ENCODE peak calls at places on chromosomes 4 and X, in nine cellular contexts. A, Y, H, C, W, D, K, L and V are unnamed samples.

GRCh38 chr4:30839583-30840520 is 119.7 kb downstream of the PCDH7 start:
- DNase-seq in A (no peak), Y (no peak), H (no peak), C (no peak), W (no peak), D (no peak), K (no peak), L (peak; percentile 29), V (no peak)

GRCh38 chrX:139734996-139735395 is 27.0 kb upstream of the MCF2 start:
- DNase-seq in A (no peak), Y (no peak), H (no peak), C (no peak), W (no peak), D (no peak), K (no peak), L (no peak), V (no peak)

GRCh38 chr4:122854860-122855259 is 28.2 kb downstream of the FGF2 start:
- DNase-seq in A (no peak), Y (no peak), H (no peak), C (no peak), W (no peak), D (no peak), K (no peak), L (no peak), V (no peak)

GRCh38 chr4:115850799-115851509 is 737.5 kb upstream of the NDST4 start:
- DNase-seq in A (no peak), Y (no peak), H (no peak), C (no peak), W (no peak), D (no peak), K (no peak), L (no peak), V (no peak)

GRCh38 chrX:20743054-20743453 is 476.3 kb upstream of the RPS6KA3 start:
- DNase-seq in A (no peak), Y (no peak), H (no peak), C (no peak), W (no peak), D (no peak), K (no peak), L (no peak), V (no peak)

GRCh38 chr4:174047363-174047762 is 236.1 kb downstream of the FBXO8 start:
- DNase-seq in A (no peak), Y (no peak), H (no peak), C (no peak), W (no peak), D (no peak), K (no peak), L (no peak), V (no peak)

GRCh38 chrX:134753185-134754008 is 95.1 kb upstream of the PLAC1 start:
- DNase-seq in A (no peak), Y (no peak), H (no peak), C (peak; percentile 59), W (no peak), D (no peak), K (no peak), L (no peak), V (no peak)

GRCh38 chrX:110242371-110242770 is 75.5 kb downstream of the AMMECR1 start:
- DNase-seq in A (no peak), Y (no peak), H (no peak), C (no peak), W (no peak), D (no peak), K (no peak), L (no peak), V (no peak)

GRCh38 chrX:56564182-56564885 is 907 bp downstream of the UBQLN2 start:
- DNase-seq in A (peak; percentile 19), Y (no peak), H (no peak), C (peak; percentile 60), W (peak; percentile 50), D (no peak), K (peak; percentile 11), L (peak; percentile 13), V (peak; percentile 52)

GRCh38 chrX:10190367-10190766 is 33.6 kb downstream of the CLCN4 start:
- DNase-seq in A (no peak), Y (peak; percentile 52), H (no peak), C (peak; percentile 76), W (no peak), D (no peak), K (peak; percentile 27), L (peak; percentile 61), V (no peak)

GRCh38 chr4:6200922-6201362 is 593 bp upstream of the JAKMIP1 start:
- DNase-seq in A (no peak), Y (no peak), H (peak; percentile 20), C (no peak), W (no peak), D (no peak), K (no peak), L (peak; percentile 38), V (peak; percentile 80)

GRCh38 chrX:2410279-2411020 is 90.3 kb downstream of the DHRSX start:
- DNase-seq in A (no peak), Y (no peak), H (no peak), C (no peak), W (no peak), D (no peak), K (peak; percentile 54), L (peak; percentile 78), V (no peak)

GRCh38 chr4:165326831-165327210 is 648 bp upstream of the MSMO1 start:
- DNase-seq in A (no peak), Y (peak; percentile 42), H (no peak), C (peak; percentile 55), W (no peak), D (peak; percentile 73), K (peak; percentile 30), L (peak; percentile 67), V (no peak)

GRCh38 chrX:84729809-84730208 is 227.6 kb upstream of the HDX start:
- DNase-seq in A (peak; percentile 4), Y (no peak), H (peak; percentile 63), C (peak; percentile 52), W (no peak), D (peak; percentile 42), K (no peak), L (peak; percentile 54), V (peak; percentile 26)

GRCh38 chr4:139568206-139568969 is 12.4 kb upstream of the SETD7 start:
- DNase-seq in A (no peak), Y (no peak), H (no peak), C (no peak), W (no peak), D (peak; percentile 50), K (no peak), L (no peak), V (no peak)

GRCh38 chrX:118571829-118572228 is 76.2 kb downstream of the DOCK11 start:
- DNase-seq in A (no peak), Y (no peak), H (no peak), C (peak; percentile 5), W (no peak), D (no peak), K (no peak), L (peak; percentile 26), V (no peak)

GRCh38 chrX:103356897-103357296 is 591 bp downstream of the TCEAL9 start:
- DNase-seq in A (no peak), Y (peak; percentile 42), H (no peak), C (peak; percentile 45), W (no peak), D (no peak), K (peak; percentile 37), L (peak; percentile 43), V (no peak)

GRCh38 chr4:1859389-1859753 is 3.4 kb upstream of the LETM1 start:
- DNase-seq in A (no peak), Y (no peak), H (no peak), C (no peak), W (no peak), D (no peak), K (no peak), L (peak; percentile 3), V (peak; percentile 15)
- H3K4me1 ChIP-seq in A (peaks cover 35% of the 10 kb centered on the region), Y (no peaks in the 10 kb centered on the region), H (peaks cover 23% of the 10 kb centered on the region), C (peaks cover 6% of the 10 kb centered on the region), W (peaks cover 12% of the 10 kb centered on the region), D (no peaks in the 10 kb centered on the region), K (peaks cover 28% of the 10 kb centered on the region), L (peaks cover 41% of the 10 kb centered on the region), V (peaks cover 20% of the 10 kb centered on the region)

DNA sequence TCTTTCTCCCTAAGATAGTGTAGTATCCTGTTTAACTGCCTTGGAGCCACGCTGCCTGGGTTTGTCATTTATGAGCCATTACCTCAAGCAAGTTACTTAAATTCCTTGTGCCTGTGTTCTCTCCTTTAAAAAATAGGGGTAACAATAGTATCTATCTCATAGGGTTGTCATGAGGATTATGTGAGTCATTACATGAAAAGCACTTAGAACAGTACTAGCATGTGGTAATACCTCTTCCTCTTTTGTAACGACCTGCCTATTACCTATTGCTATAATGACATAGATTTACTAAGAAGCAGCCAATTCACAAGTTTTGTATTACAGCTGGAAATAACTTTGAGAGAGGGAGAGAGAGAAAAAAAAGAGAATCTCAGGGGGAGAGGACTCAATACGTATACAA is 834.7 kb downstream of the RAPGEF2 start:
- DNase-seq in A (no peak), Y (no peak), H (no peak), C (no peak), W (no peak), D (no peak), K (no peak), L (no peak), V (no peak)
- H3K4me1 ChIP-seq in A (no peaks in the 10 kb centered on the region), Y (no peaks in the 10 kb centered on the region), H (no peaks in the 10 kb centered on the region), C (no peaks in the 10 kb centered on the region), W (no peaks in the 10 kb centered on the region), D (no peaks in the 10 kb centered on the region), K (no peaks in the 10 kb centered on the region), L (no peaks in the 10 kb centered on the region), V (no peaks in the 10 kb centered on the region)

GRCh38 chrX:130093271-130093670 is 17.0 kb downstream of the ELF4 start:
- DNase-seq in A (no peak), Y (no peak), H (no peak), C (no peak), W (peak; percentile 25), D (no peak), K (no peak), L (no peak), V (no peak)
- H3K4me1 ChIP-seq in A (peaks cover 50% of the 10 kb centered on the region), Y (no peaks in the 10 kb centered on the region), H (no peaks in the 10 kb centered on the region), C (no peaks in the 10 kb centered on the region), W (no peaks in the 10 kb centered on the region), D (no peaks in the 10 kb centered on the region), K (peaks cover 17% of the 10 kb centered on the region), L (peaks cover 10% of the 10 kb centered on the region), V (no peaks in the 10 kb centered on the region)

GRCh38 chr4:118756958-118757357 is 71.8 kb downstream of the METTL14 start:
- DNase-seq in A (no peak), Y (no peak), H (no peak), C (no peak), W (no peak), D (no peak), K (no peak), L (no peak), V (no peak)
- H3K4me1 ChIP-seq in A (no peaks in the 10 kb centered on the region), Y (peaks cover 17% of the 10 kb centered on the region), H (peaks cover 98% of the 10 kb centered on the region), C (peaks cover 75% of the 10 kb centered on the region), W (peaks cover 21% of the 10 kb centered on the region), D (no peaks in the 10 kb centered on the region), K (peaks cover 22% of the 10 kb centered on the region), L (peaks cover 49% of the 10 kb centered on the region), V (peaks cover 15% of the 10 kb centered on the region)